ENCODE peak calls at places on chromosomes 2 and 18, in eight cellular contexts. P, E, F, U, I, T, H and D are unnamed samples.

GRCh38 chr2:184835081-184835728 is 236.9 kb downstream of the ZNF804A start:
- DNase-seq in H (no peak), I (no peak), E (no peak), U (no peak), T (peak), P (no peak), F (no peak), D (peak)

GRCh38 chr2:181750305-181750704 is 70.0 kb upstream of the NEUROD1 start:
- DNase-seq in T (no peak), H (no peak), I (no peak), E (no peak), U (peak), P (no peak), F (no peak), D (no peak)

GRCh38 chr2:86158286-86158685 is 37.0 kb downstream of the IMMT start:
- DNase-seq in P (no peak), I (no peak), T (no peak), H (no peak), F (no peak), E (no peak), U (no peak), D (no peak)

GRCh38 chr2:10264506-10265327 is 38.0 kb upstream of the HPCAL1 start:
- DNase-seq in U (no peak), F (no peak), P (no peak), I (no peak), H (no peak), E (peak), T (no peak), D (no peak)

GRCh38 chr2:41963661-41964525 is 83.9 kb upstream of the PKDCC start:
- DNase-seq in T (peak), E (peak), U (peak), F (no peak), I (peak), H (peak), P (peak), D (no peak)

GRCh38 chr2:223477318-223477717 is 124.8 kb downstream of the SCG2 start:
- DNase-seq in H (no peak), I (no peak), P (no peak), T (peak), U (no peak), F (no peak), E (no peak), D (no peak)

GRCh38 chr2:27075219-27075871 is 3.1 kb upstream of the EMILIN1 start:
- DNase-seq in E (peak), I (no peak), H (no peak), T (peak), F (no peak), P (no peak), U (no peak), D (no peak)

GRCh38 chr2:216775043-216775453 is 79.7 kb upstream of the IGFBP5 start:
- DNase-seq in U (no peak), E (peak), F (no peak), P (peak), H (no peak), I (peak), T (peak), D (peak)

GRCh38 chr2:234363011-234363487 is 133.8 kb downstream of the ARL4C start:
- DNase-seq in I (no peak), T (peak), E (no peak), U (peak), H (no peak), F (no peak), P (peak), D (no peak)

GRCh38 chr2:65566617-65567016 is 134.2 kb upstream of the SPRED2 start:
- DNase-seq in F (no peak), I (no peak), H (no peak), U (peak), T (peak), E (no peak), P (no peak), D (no peak)

GRCh38 chr2:166329465-166329864 is 46.3 kb downstream of the SCN9A start:
- DNase-seq in F (no peak), I (no peak), E (no peak), T (no peak), U (no peak), H (no peak), P (no peak), D (no peak)

GRCh38 chr18:27713037-27713726 is 463.7 kb downstream of the CDH2 start:
- DNase-seq in F (no peak), H (no peak), U (peak), E (no peak), T (peak), I (no peak), P (no peak), D (peak)

GRCh38 chr18:72999971-73000607 is 132.3 kb upstream of the NETO1 start:
- DNase-seq in T (no peak), F (no peak), P (no peak), I (no peak), H (no peak), E (no peak), U (no peak), D (no peak)

GRCh38 chr2:172726172-172726735 is 9.4 kb upstream of the RAPGEF4 start:
- DNase-seq in F (no peak), I (no peak), T (peak), H (no peak), U (no peak), P (peak), E (no peak), D (no peak)

GRCh38 chr18:7676253-7676873 is 109.2 kb downstream of the PTPRM start:
- DNase-seq in U (no peak), F (no peak), I (no peak), E (no peak), T (no peak), P (no peak), H (no peak), D (no peak)

GRCh38 chr2:36753706-36754221 is 57.3 kb downstream of the VIT start:
- DNase-seq in T (peak), I (no peak), H (no peak), U (no peak), E (no peak), F (no peak), P (no peak), D (no peak)

GRCh38 chr2:168194784-168195522 is 52.4 kb downstream of the STK39 start:
- DNase-seq in I (no peak), U (no peak), E (no peak), F (peak), T (no peak), H (no peak), P (peak), D (no peak)

GRCh38 chr18:37535968-37536367 is 29.6 kb downstream of the CELF4 start:
- DNase-seq in I (no peak), F (no peak), U (no peak), T (no peak), H (no peak), P (peak), E (no peak), D (no peak)

GRCh38 chr18:35077937-35078336 is 36.7 kb downstream of the MAPRE2 start:
- DNase-seq in T (peak), H (no peak), E (no peak), I (no peak), P (no peak), F (no peak), U (no peak), D (no peak)

GRCh38 chr18:9516437-9517064 is 41.2 kb downstream of the RALBP1 start:
- DNase-seq in E (no peak), I (no peak), U (peak), H (no peak), T (peak), P (peak), F (no peak), D (no peak)

GRCh38 chr18:76860411-76860810 is 38.1 kb downstream of the ZNF236 start:
- DNase-seq in U (no peak), H (no peak), P (no peak), I (no peak), E (no peak), T (peak), F (no peak), D (no peak)

GRCh38 chr2:235518317-235519090 is 24.7 kb downstream of the AGAP1 start:
- DNase-seq in H (no peak), I (no peak), T (no peak), U (no peak), E (no peak), P (no peak), F (no peak), D (no peak)

GRCh38 chr2:108980076-108980475 is 8.9 kb downstream of the EDAR start:
- DNase-seq in U (no peak), E (no peak), P (no peak), H (no peak), F (no peak), T (no peak), I (no peak), D (no peak)

GRCh38 chr2:42770288-42771131 is 6.6 kb upstream of the OXER1 start:
- DNase-seq in U (peak), E (no peak), I (no peak), T (peak), H (no peak), F (no peak), P (peak), D (peak)

GRCh38 chr2:138548796-138549195 is 47.2 kb downstream of the SPOPL start:
- DNase-seq in F (no peak), P (no peak), T (no peak), I (no peak), E (no peak), U (no peak), H (no peak), D (no peak)

GRCh38 chr2:199804831-199805230 is 46.2 kb downstream of the FTCDNL1 start:
- DNase-seq in E (no peak), I (no peak), P (no peak), H (no peak), F (no peak), U (peak), T (no peak), D (no peak)

GRCh38 chr18:56962322-56962721 is 184.6 kb upstream of the BOD1L2 start:
- DNase-seq in H (no peak), I (no peak), U (no peak), F (no peak), P (no peak), T (no peak), E (no peak), D (no peak)

GRCh38 chr2:15894459-15895144 is 45.7 kb upstream of the MYCN start:
- DNase-seq in E (no peak), T (no peak), I (no peak), H (no peak), U (no peak), F (no peak), P (no peak), D (no peak)

GRCh38 chr2:130371723-130372054 is 15.8 kb downstream of the PTPN18 start:
- DNase-seq in U (no peak), P (peak), E (no peak), H (no peak), I (no peak), F (no peak), T (peak), D (no peak)

GRCh38 chr2:130372055-130372832 is 16.4 kb downstream of the PTPN18 start:
- DNase-seq in F (peak), I (peak), U (peak), P (peak), T (peak), E (peak), H (peak), D (peak)

GRCh38 chr2:130373808-130374365 is 18.0 kb downstream of the PTPN18 start:
- DNase-seq in F (no peak), P (no peak), H (no peak), T (no peak), I (no peak), E (no peak), U (no peak), D (no peak)

GRCh38 chr2:130374587-130375290 is 18.9 kb downstream of the PTPN18 start:
- DNase-seq in E (no peak), T (peak), F (no peak), I (no peak), U (no peak), P (no peak), H (no peak), D (peak)

DNA sequence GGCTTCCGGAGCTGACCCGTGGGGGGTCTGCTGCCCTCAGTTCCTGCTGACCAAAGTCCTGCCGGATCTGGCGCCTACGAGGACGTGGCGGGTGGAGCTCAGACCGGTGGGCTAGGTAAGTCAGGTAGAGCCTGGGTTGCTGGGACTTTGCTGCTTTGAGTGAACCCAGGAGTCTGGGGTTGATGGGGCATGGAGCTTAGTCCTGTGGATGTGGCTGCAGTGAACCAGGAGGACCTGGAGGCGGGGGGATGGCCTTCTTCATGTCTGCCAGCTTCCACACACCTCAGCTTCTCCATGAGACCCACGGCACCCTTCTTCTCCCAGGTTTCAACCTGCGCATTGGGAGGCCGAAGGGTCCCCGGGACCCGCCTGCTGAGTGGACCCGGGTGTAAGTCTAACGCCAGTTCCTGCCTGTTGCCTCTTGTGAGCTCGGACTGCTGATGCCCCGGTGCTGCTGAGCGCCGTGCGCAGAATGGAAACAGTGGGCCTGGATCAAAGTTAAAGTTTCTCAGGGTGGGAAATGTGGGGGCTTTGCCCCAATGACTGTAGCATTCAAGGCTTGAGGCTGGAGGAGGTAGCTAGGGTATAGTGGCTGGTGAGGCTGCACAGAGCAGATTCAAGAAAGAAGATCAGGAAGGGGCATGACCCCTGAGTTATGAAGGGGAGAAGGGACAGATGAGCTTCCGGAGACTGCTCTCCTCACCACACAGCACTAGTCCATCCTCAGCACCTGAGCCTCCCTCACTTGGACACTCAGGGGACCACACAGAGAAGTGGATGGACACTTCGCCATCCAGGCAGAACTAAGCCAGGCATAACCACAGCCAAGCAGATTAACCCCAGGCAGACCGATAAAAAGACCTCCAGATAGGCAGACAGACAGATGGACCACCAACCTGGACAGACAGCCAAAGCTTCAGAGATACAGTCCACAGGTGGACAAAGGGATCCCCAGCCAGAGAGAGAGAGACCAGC is 17.3 kb downstream of the PTPN18 start:
- DNase-seq in H (no peak), T (no peak), U (no peak), F (no peak), E (no peak), I (no peak), P (no peak), D (no peak)
- TF ChIP-seq CTCF in H (no peak), T (no peak), U (peak), F (no peak), E (peak), I (no peak), P (no peak), D (no peak)

GRCh38 chr2:219010873-219011272 is 17.7 kb upstream of the CRYBA2 start:
- DNase-seq in H (no peak), T (no peak), F (no peak), U (no peak), I (no peak), P (no peak), E (no peak), D (no peak)

GRCh38 chr2:219009294-219009693 is 16.1 kb upstream of the CRYBA2 start:
- DNase-seq in E (no peak), H (no peak), P (no peak), F (no peak), I (no peak), T (no peak), U (no peak), D (no peak)

GRCh38 chr2:219010162-219010756 is 17.0 kb upstream of the CRYBA2 start:
- DNase-seq in U (peak), F (no peak), I (no peak), T (peak), H (no peak), P (no peak), E (no peak), D (no peak)
- TF ChIP-seq CTCF in U (peak), F (no peak), I (no peak), T (peak), H (peak), P (peak), E (peak), D (peak)

GRCh38 chr2:28568533-28568932 is 72.7 kb downstream of the PLB1 start:
- DNase-seq in H (no peak), F (no peak), I (no peak), P (no peak), E (no peak), T (no peak), U (no peak), D (no peak)

GRCh38 chr2:28566441-28567075 is 70.7 kb downstream of the PLB1 start:
- DNase-seq in H (peak), I (peak), U (peak), P (peak), E (peak), F (peak), T (peak), D (peak)

GRCh38 chr2:28565720-28566295 is 69.9 kb downstream of the PLB1 start:
- DNase-seq in P (no peak), F (no peak), T (no peak), U (no peak), E (no peak), I (no peak), H (no peak), D (no peak)

GRCh38 chr2:28565033-28565432 is 69.2 kb downstream of the PLB1 start:
- DNase-seq in T (no peak), E (no peak), I (no peak), U (no peak), F (no peak), H (no peak), P (no peak), D (no peak)

GRCh38 chr2:28567076-28567471 is 71.2 kb downstream of the PLB1 start:
- DNase-seq in E (no peak), F (peak), I (no peak), P (no peak), U (peak), T (peak), H (peak), D (no peak)
- TF ChIP-seq CTCF in E (no peak), F (no peak), I (no peak), P (no peak), U (no peak), T (no peak), H (peak), D (no peak)

GRCh38 chr2:88184762-88185161 is 14.6 kb downstream of the THNSL2 start:
- DNase-seq in T (no peak), F (no peak), I (no peak), U (no peak), E (no peak), P (peak), H (no peak), D (no peak)

GRCh38 chr2:88188741-88189140 is 18.6 kb downstream of the THNSL2 start:
- DNase-seq in P (peak), U (no peak), H (no peak), I (no peak), E (no peak), F (no peak), T (peak), D (no peak)

GRCh38 chr2:88185480-88185879 is 15.3 kb downstream of the THNSL2 start:
- DNase-seq in T (no peak), F (no peak), I (no peak), H (no peak), U (no peak), E (no peak), P (no peak), D (no peak)

GRCh38 chr2:88187927-88188326 is 17.8 kb downstream of the THNSL2 start:
- DNase-seq in T (no peak), F (no peak), U (peak), E (no peak), P (no peak), I (no peak), H (no peak), D (no peak)

DNA sequence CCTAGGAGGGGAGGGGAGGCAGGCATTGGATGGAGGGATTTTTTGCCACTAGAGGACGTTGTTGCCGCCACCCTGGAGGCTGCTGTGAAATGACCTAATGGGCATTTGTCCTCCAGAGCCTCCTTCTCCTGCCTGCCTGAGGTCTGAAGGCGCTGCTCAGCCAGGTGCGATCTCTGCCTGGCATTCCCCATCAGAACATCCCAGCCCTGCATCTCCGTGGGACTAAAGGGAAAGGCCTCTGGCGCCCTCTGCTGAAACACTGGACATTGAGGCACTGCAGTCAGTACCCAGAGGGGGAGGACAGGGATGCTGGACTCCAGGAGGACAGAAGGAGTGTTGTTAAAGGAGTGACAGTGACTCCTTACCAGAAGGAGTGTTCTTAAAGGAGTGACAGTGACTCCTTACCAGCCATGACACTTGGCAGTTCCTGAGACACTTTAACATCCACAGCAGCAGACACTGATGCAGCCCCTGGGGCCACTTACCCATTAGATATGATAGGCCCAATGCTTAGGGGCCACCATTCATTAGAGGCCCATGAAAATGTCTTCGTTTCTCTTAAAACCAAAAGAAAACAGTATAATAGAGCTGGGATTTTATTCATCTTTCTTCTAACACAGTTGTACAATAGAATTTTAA is 17.0 kb downstream of the THNSL2 start:
- DNase-seq in F (no peak), H (peak), I (no peak), E (peak), P (peak), T (peak), U (peak), D (peak)
- TF ChIP-seq CTCF in F (no peak), H (peak), I (peak), E (peak), P (peak), T (peak), U (peak), D (peak)

DNA sequence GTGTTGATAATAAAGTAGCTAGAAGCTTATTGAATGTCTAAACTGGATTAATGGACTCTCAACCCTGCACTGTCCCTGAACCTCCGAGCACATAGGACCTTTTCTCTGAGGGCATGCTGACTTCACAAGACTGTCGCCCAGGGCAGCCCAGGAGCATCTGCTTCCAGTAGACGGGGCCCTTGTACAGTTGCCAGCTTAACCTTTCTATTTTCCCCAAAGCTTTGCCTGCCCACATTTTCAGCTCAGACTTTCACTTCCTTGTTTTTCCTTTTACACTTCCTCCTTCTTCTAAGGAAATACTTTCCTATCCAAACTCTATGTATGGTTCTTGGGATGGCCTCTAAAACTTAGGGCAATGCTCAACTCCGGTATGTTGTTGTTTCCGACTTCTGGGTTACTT is 1.3 kb downstream of the VWA3B start:
- DNase-seq in H (no peak), T (no peak), I (no peak), E (no peak), F (no peak), U (no peak), P (no peak), D (no peak)
- TF ChIP-seq CTCF in H (no peak), T (no peak), I (no peak), E (no peak), F (no peak), U (no peak), P (no peak), D (no peak)